ENCODE peak calls at places on chromosomes 11 and 22, in ten cellular contexts. One of them, this sample, is unnamed.

GRCh38 chr22:24926849-24927579 is 19.5 kb downstream of the LHFPL7 start:
- DNase-seq in CD4-positive, CD25-positive, alpha-beta regulatory T cell: no peak
- DNase-seq in SJSA1: no peak
- DNase-seq in lower leg skin: no peak
- DNase-seq in lung: no peak
- DNase-seq in colonic mucosa: no peak
- DNase-seq in sigmoid colon: no peak
- DNase-seq in fibroblast of lung: peak
- DNase-seq in tibial artery: no peak
- DNase-seq in cardiac muscle cell: no peak
- DNase-seq in this sample: no peak

GRCh38 chr11:19962795-19963163 is 197.5 kb downstream of the DBX1 start:
- DNase-seq in sigmoid colon: no peak
- DNase-seq in SJSA1: no peak
- DNase-seq in CD4-positive, CD25-positive, alpha-beta regulatory T cell: no peak
- DNase-seq in cardiac muscle cell: no peak
- DNase-seq in colonic mucosa: no peak
- DNase-seq in tibial artery: no peak
- DNase-seq in lower leg skin: no peak
- DNase-seq in fibroblast of lung: peak
- DNase-seq in lung: no peak
- DNase-seq in this sample: peak

GRCh38 chr11:6606471-6607189 is 3.1 kb downstream of the ILK start:
- DNase-seq in lower leg skin: peak
- DNase-seq in sigmoid colon: peak
- DNase-seq in lung: peak
- DNase-seq in cardiac muscle cell: peak
- DNase-seq in SJSA1: peak
- DNase-seq in tibial artery: peak
- DNase-seq in fibroblast of lung: peak
- DNase-seq in colonic mucosa: peak
- DNase-seq in CD4-positive, CD25-positive, alpha-beta regulatory T cell: peak
- DNase-seq in this sample: peak

GRCh38 chr11:96259053-96259837 is 83.8 kb downstream of the MAML2 start:
- DNase-seq in fibroblast of lung: peak
- DNase-seq in colonic mucosa: peak
- DNase-seq in CD4-positive, CD25-positive, alpha-beta regulatory T cell: no peak
- DNase-seq in cardiac muscle cell: no peak
- DNase-seq in SJSA1: no peak
- DNase-seq in lower leg skin: no peak
- DNase-seq in tibial artery: no peak
- DNase-seq in lung: no peak
- DNase-seq in sigmoid colon: no peak
- DNase-seq in this sample: no peak

GRCh38 chr22:25747245-25747944 is 5.4 kb downstream of the MYO18B start:
- DNase-seq in CD4-positive, CD25-positive, alpha-beta regulatory T cell: no peak
- DNase-seq in colonic mucosa: no peak
- DNase-seq in SJSA1: peak
- DNase-seq in lung: peak
- DNase-seq in fibroblast of lung: peak
- DNase-seq in cardiac muscle cell: no peak
- DNase-seq in lower leg skin: no peak
- DNase-seq in sigmoid colon: no peak
- DNase-seq in tibial artery: peak
- DNase-seq in this sample: peak

GRCh38 chr11:10606536-10607208 is 38.2 kb upstream of the LYVE1 start:
- DNase-seq in lung: peak
- DNase-seq in lower leg skin: peak
- DNase-seq in fibroblast of lung: peak
- DNase-seq in cardiac muscle cell: no peak
- DNase-seq in CD4-positive, CD25-positive, alpha-beta regulatory T cell: no peak
- DNase-seq in sigmoid colon: no peak
- DNase-seq in tibial artery: no peak
- DNase-seq in SJSA1: no peak
- DNase-seq in colonic mucosa: peak
- DNase-seq in this sample: peak

GRCh38 chr22:24138649-24139420 is 42.5 kb upstream of the SUSD2 start:
- DNase-seq in CD4-positive, CD25-positive, alpha-beta regulatory T cell: no peak
- DNase-seq in SJSA1: no peak
- DNase-seq in lung: no peak
- DNase-seq in fibroblast of lung: no peak
- DNase-seq in lower leg skin: no peak
- DNase-seq in cardiac muscle cell: no peak
- DNase-seq in tibial artery: no peak
- DNase-seq in sigmoid colon: no peak
- DNase-seq in colonic mucosa: no peak
- DNase-seq in this sample: no peak

GRCh38 chr11:114304065-114304464 is 7.9 kb downstream of the NNMT start:
- DNase-seq in cardiac muscle cell: no peak
- DNase-seq in fibroblast of lung: no peak
- DNase-seq in lower leg skin: no peak
- DNase-seq in sigmoid colon: no peak
- DNase-seq in tibial artery: no peak
- DNase-seq in lung: no peak
- DNase-seq in SJSA1: no peak
- DNase-seq in CD4-positive, CD25-positive, alpha-beta regulatory T cell: no peak
- DNase-seq in colonic mucosa: no peak
- DNase-seq in this sample: no peak

GRCh38 chr11:45859661-45860140 is 12.4 kb downstream of the CRY2 start:
- DNase-seq in sigmoid colon: peak
- DNase-seq in SJSA1: no peak
- DNase-seq in tibial artery: peak
- DNase-seq in colonic mucosa: peak
- DNase-seq in lung: peak
- DNase-seq in cardiac muscle cell: peak
- DNase-seq in CD4-positive, CD25-positive, alpha-beta regulatory T cell: no peak
- DNase-seq in fibroblast of lung: peak
- DNase-seq in lower leg skin: peak
- DNase-seq in this sample: peak

DNA sequence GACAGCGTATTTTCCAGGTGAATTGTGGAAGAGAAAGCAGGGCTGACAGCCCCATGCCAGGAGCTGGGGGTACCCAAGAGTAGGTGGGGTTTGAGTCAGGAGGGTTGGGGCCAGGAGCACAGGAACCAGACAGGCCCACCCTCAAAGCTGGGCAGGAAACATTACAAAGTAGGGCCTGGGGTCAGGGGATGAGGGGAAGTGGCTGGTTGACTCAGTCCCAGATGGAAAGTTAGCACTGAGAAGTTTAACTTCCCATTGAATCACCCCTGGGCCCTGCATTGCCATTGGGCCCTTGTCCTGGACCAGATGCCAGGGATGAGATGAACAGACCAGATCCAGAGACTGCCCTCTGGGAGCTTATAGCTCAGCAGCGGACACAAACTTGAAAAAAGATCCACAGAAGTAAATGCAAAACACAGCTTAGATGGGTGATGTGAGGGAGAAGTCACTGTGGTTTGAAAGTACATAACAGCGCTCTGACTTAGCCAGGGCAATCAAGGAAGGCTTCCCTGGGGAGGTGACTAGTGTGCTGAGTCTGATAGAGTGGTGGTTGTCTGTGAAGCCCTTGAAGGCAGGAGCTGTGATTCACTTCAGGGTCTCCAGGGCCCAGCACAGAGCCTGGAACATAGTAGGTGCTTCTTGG is 2.2 kb downstream of the MAFF start:
- DNase-seq in colonic mucosa: no peak
- DNase-seq in lower leg skin: no peak
- DNase-seq in lung: no peak
- DNase-seq in SJSA1: no peak
- DNase-seq in CD4-positive, CD25-positive, alpha-beta regulatory T cell: no peak
- DNase-seq in cardiac muscle cell: no peak
- DNase-seq in sigmoid colon: peak
- DNase-seq in tibial artery: no peak
- DNase-seq in fibroblast of lung: peak
- DNase-seq in this sample: no peak
- H3K4me3 ChIP-seq in colonic mucosa: peak
- H3K4me3 ChIP-seq in lower leg skin: no peak
- H3K4me3 ChIP-seq in lung: peak
- H3K4me3 ChIP-seq in SJSA1: peak
- H3K4me3 ChIP-seq in CD4-positive, CD25-positive, alpha-beta regulatory T cell: peak
- H3K4me3 ChIP-seq in cardiac muscle cell: no peak
- H3K4me3 ChIP-seq in sigmoid colon: peak
- H3K4me3 ChIP-seq in tibial artery: peak
- H3K4me3 ChIP-seq in fibroblast of lung: peak
- H3K4me3 ChIP-seq in this sample: peak

DNA sequence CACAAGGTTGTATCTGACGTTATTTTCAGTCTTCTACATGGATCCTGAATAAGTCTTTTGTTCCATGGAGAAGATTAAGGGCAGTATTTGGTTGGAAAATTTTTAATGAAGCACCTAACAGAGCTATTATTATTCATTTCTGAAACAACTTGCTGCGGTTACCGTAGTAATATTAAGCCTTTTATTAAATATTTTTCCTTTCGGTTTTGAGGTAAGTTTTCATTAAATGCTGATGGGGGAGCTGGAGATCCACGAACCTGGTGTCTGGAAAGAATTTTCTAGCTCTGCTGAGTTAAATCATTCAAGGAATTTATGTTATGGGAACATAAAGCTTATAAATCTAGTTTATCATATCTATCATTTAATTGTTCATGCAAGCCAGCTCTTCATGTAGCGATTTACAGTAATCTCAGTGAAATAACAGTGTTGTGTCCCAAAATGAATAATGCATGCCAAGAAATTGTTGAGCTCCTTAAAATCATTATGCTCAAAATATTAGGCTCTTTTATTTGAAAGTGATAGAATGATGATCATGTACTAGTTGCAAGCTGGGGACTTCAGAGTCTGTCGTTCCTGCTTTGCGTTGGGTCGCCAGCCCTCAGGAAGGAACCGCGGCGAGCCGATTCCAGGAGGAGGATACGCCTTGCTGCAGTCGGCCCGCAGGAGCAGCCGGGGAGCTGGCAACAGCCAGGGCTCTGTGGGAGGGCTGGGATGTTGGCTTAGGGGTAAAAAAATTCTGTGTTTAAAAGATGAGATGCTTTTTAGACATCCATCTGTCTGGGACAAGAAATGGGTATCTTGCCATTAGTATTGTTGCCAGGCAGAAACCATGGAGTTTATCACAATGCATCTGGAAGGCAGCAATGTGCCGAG is 83.1 kb downstream of the TBC1D22A start:
- DNase-seq in tibial artery: no peak
- DNase-seq in colonic mucosa: no peak
- DNase-seq in lung: no peak
- DNase-seq in fibroblast of lung: peak
- DNase-seq in CD4-positive, CD25-positive, alpha-beta regulatory T cell: no peak
- DNase-seq in lower leg skin: no peak
- DNase-seq in SJSA1: no peak
- DNase-seq in cardiac muscle cell: no peak
- DNase-seq in sigmoid colon: no peak
- DNase-seq in this sample: no peak
- H3K4me3 ChIP-seq in tibial artery: no peak
- H3K4me3 ChIP-seq in colonic mucosa: no peak
- H3K4me3 ChIP-seq in lung: no peak
- H3K4me3 ChIP-seq in fibroblast of lung: peak
- H3K4me3 ChIP-seq in CD4-positive, CD25-positive, alpha-beta regulatory T cell: no peak
- H3K4me3 ChIP-seq in lower leg skin: no peak
- H3K4me3 ChIP-seq in SJSA1: no peak
- H3K4me3 ChIP-seq in cardiac muscle cell: no peak
- H3K4me3 ChIP-seq in sigmoid colon: peak
- H3K4me3 ChIP-seq in this sample: peak

GRCh38 chr22:30502153-30502552 is 3.3 kb downstream of the SEC14L4 start:
- DNase-seq in cardiac muscle cell: no peak
- DNase-seq in sigmoid colon: no peak
- DNase-seq in lung: no peak
- DNase-seq in fibroblast of lung: no peak
- DNase-seq in colonic mucosa: no peak
- DNase-seq in CD4-positive, CD25-positive, alpha-beta regulatory T cell: no peak
- DNase-seq in tibial artery: no peak
- DNase-seq in SJSA1: no peak
- DNase-seq in lower leg skin: no peak
- DNase-seq in this sample: no peak
- H3K4me3 ChIP-seq in cardiac muscle cell: no peak
- H3K4me3 ChIP-seq in sigmoid colon: no peak
- H3K4me3 ChIP-seq in lung: no peak
- H3K4me3 ChIP-seq in fibroblast of lung: no peak
- H3K4me3 ChIP-seq in colonic mucosa: no peak
- H3K4me3 ChIP-seq in CD4-positive, CD25-positive, alpha-beta regulatory T cell: no peak
- H3K4me3 ChIP-seq in tibial artery: no peak
- H3K4me3 ChIP-seq in SJSA1: no peak
- H3K4me3 ChIP-seq in lower leg skin: no peak
- H3K4me3 ChIP-seq in this sample: no peak

GRCh38 chr11:63099555-63099954 is 44.5 kb downstream of the SLC22A24 start:
- DNase-seq in tibial artery: no peak
- DNase-seq in colonic mucosa: no peak
- DNase-seq in lung: no peak
- DNase-seq in CD4-positive, CD25-positive, alpha-beta regulatory T cell: no peak
- DNase-seq in lower leg skin: no peak
- DNase-seq in fibroblast of lung: no peak
- DNase-seq in cardiac muscle cell: no peak
- DNase-seq in sigmoid colon: no peak
- DNase-seq in SJSA1: no peak
- DNase-seq in this sample: no peak
- H3K4me3 ChIP-seq in tibial artery: no peak
- H3K4me3 ChIP-seq in colonic mucosa: no peak
- H3K4me3 ChIP-seq in lung: no peak
- H3K4me3 ChIP-seq in CD4-positive, CD25-positive, alpha-beta regulatory T cell: no peak
- H3K4me3 ChIP-seq in lower leg skin: no peak
- H3K4me3 ChIP-seq in fibroblast of lung: no peak
- H3K4me3 ChIP-seq in cardiac muscle cell: no peak
- H3K4me3 ChIP-seq in sigmoid colon: no peak
- H3K4me3 ChIP-seq in SJSA1: no peak
- H3K4me3 ChIP-seq in this sample: no peak

GRCh38 chr22:41862530-41863266 is 29.8 kb downstream of the SREBF2 start:
- DNase-seq in lung: peak
- DNase-seq in CD4-positive, CD25-positive, alpha-beta regulatory T cell: no peak
- DNase-seq in lower leg skin: no peak
- DNase-seq in colonic mucosa: no peak
- DNase-seq in fibroblast of lung: peak
- DNase-seq in tibial artery: no peak
- DNase-seq in sigmoid colon: no peak
- DNase-seq in cardiac muscle cell: peak
- DNase-seq in SJSA1: no peak
- DNase-seq in this sample: no peak
- H3K4me3 ChIP-seq in lung: no peak
- H3K4me3 ChIP-seq in CD4-positive, CD25-positive, alpha-beta regulatory T cell: peak
- H3K4me3 ChIP-seq in lower leg skin: no peak
- H3K4me3 ChIP-seq in colonic mucosa: no peak
- H3K4me3 ChIP-seq in fibroblast of lung: no peak
- H3K4me3 ChIP-seq in tibial artery: no peak
- H3K4me3 ChIP-seq in sigmoid colon: no peak
- H3K4me3 ChIP-seq in cardiac muscle cell: no peak
- H3K4me3 ChIP-seq in SJSA1: no peak
- H3K4me3 ChIP-seq in this sample: no peak

This sample was measured in AG04449.